ENCODE peak calls at places on chromosomes 6 and 20, in ten cellular contexts. One of them, this sample, is unnamed.

GRCh38 chr6:31559958-31560696 is 12.0 kb upstream of the LTA start:
- DNase-seq in AG10803: peak
- DNase-seq in fibroblast of pulmonary artery: peak
- DNase-seq in H1: no peak
- DNase-seq in heart right ventricle: peak
- DNase-seq in WERI-Rb-1: peak
- DNase-seq in thyroid gland: peak
- DNase-seq in body of pancreas: no peak
- DNase-seq in breast epithelium: no peak
- DNase-seq in IMR-90: peak
- DNase-seq in this sample: peak

GRCh38 chr20:819680-820327 is 13.7 kb upstream of the FAM110A start:
- DNase-seq in WERI-Rb-1: no peak
- DNase-seq in fibroblast of pulmonary artery: no peak
- DNase-seq in IMR-90: no peak
- DNase-seq in H1: no peak
- DNase-seq in AG10803: no peak
- DNase-seq in breast epithelium: no peak
- DNase-seq in thyroid gland: no peak
- DNase-seq in body of pancreas: no peak
- DNase-seq in heart right ventricle: no peak
- DNase-seq in this sample: no peak

GRCh38 chr6:158818580-158819212 is 472 bp downstream of the EZR start:
- DNase-seq in AG10803: peak
- DNase-seq in WERI-Rb-1: peak
- DNase-seq in thyroid gland: peak
- DNase-seq in body of pancreas: peak
- DNase-seq in H1: no peak
- DNase-seq in heart right ventricle: peak
- DNase-seq in breast epithelium: peak
- DNase-seq in fibroblast of pulmonary artery: peak
- DNase-seq in IMR-90: peak
- DNase-seq in this sample: peak

GRCh38 chr6:134549854-134550253 is 231.9 kb upstream of the SGK1 start:
- DNase-seq in IMR-90: no peak
- DNase-seq in AG10803: no peak
- DNase-seq in fibroblast of pulmonary artery: peak
- DNase-seq in body of pancreas: no peak
- DNase-seq in thyroid gland: no peak
- DNase-seq in heart right ventricle: no peak
- DNase-seq in breast epithelium: no peak
- DNase-seq in H1: no peak
- DNase-seq in WERI-Rb-1: no peak
- DNase-seq in this sample: no peak

GRCh38 chr6:89145461-89145961 is 344 bp upstream of the PM20D2 start:
- DNase-seq in fibroblast of pulmonary artery: peak
- DNase-seq in H1: no peak
- DNase-seq in breast epithelium: no peak
- DNase-seq in thyroid gland: no peak
- DNase-seq in WERI-Rb-1: no peak
- DNase-seq in AG10803: no peak
- DNase-seq in IMR-90: peak
- DNase-seq in body of pancreas: no peak
- DNase-seq in heart right ventricle: no peak
- DNase-seq in this sample: peak

GRCh38 chr6:141313986-141314385 is 818.7 kb upstream of the GJE1 start:
- DNase-seq in thyroid gland: no peak
- DNase-seq in AG10803: no peak
- DNase-seq in fibroblast of pulmonary artery: no peak
- DNase-seq in breast epithelium: no peak
- DNase-seq in body of pancreas: no peak
- DNase-seq in H1: no peak
- DNase-seq in heart right ventricle: no peak
- DNase-seq in WERI-Rb-1: no peak
- DNase-seq in IMR-90: no peak
- DNase-seq in this sample: no peak

GRCh38 chr6:71277926-71278594 is 10.6 kb upstream of the OGFRL1 start:
- DNase-seq in H1: no peak
- DNase-seq in body of pancreas: no peak
- DNase-seq in heart right ventricle: no peak
- DNase-seq in IMR-90: no peak
- DNase-seq in breast epithelium: no peak
- DNase-seq in fibroblast of pulmonary artery: no peak
- DNase-seq in WERI-Rb-1: no peak
- DNase-seq in AG10803: no peak
- DNase-seq in thyroid gland: no peak
- DNase-seq in this sample: no peak

GRCh38 chr6:14274016-14274415 is 156.4 kb downstream of the CD83 start:
- DNase-seq in fibroblast of pulmonary artery: no peak
- DNase-seq in AG10803: no peak
- DNase-seq in H1: no peak
- DNase-seq in IMR-90: no peak
- DNase-seq in breast epithelium: no peak
- DNase-seq in thyroid gland: no peak
- DNase-seq in heart right ventricle: no peak
- DNase-seq in body of pancreas: no peak
- DNase-seq in WERI-Rb-1: no peak
- DNase-seq in this sample: no peak

GRCh38 chr6:107601406-107601805 is 111.5 kb downstream of the SOBP start:
- DNase-seq in WERI-Rb-1: no peak
- DNase-seq in heart right ventricle: no peak
- DNase-seq in breast epithelium: no peak
- DNase-seq in IMR-90: no peak
- DNase-seq in body of pancreas: no peak
- DNase-seq in H1: no peak
- DNase-seq in thyroid gland: no peak
- DNase-seq in fibroblast of pulmonary artery: no peak
- DNase-seq in AG10803: no peak
- DNase-seq in this sample: no peak

GRCh38 chr6:107604549-107604948 is 114.6 kb downstream of the SOBP start:
- DNase-seq in heart right ventricle: no peak
- DNase-seq in thyroid gland: no peak
- DNase-seq in fibroblast of pulmonary artery: no peak
- DNase-seq in body of pancreas: no peak
- DNase-seq in WERI-Rb-1: no peak
- DNase-seq in IMR-90: no peak
- DNase-seq in AG10803: no peak
- DNase-seq in H1: no peak
- DNase-seq in breast epithelium: no peak
- DNase-seq in this sample: no peak

GRCh38 chr6:107600111-107600510 is 110.2 kb downstream of the SOBP start:
- DNase-seq in AG10803: no peak
- DNase-seq in breast epithelium: no peak
- DNase-seq in thyroid gland: no peak
- DNase-seq in IMR-90: no peak
- DNase-seq in fibroblast of pulmonary artery: no peak
- DNase-seq in H1: no peak
- DNase-seq in heart right ventricle: no peak
- DNase-seq in WERI-Rb-1: no peak
- DNase-seq in body of pancreas: no peak
- DNase-seq in this sample: no peak

GRCh38 chr6:107600936-107601335 is 111.0 kb downstream of the SOBP start:
- DNase-seq in thyroid gland: peak
- DNase-seq in WERI-Rb-1: no peak
- DNase-seq in heart right ventricle: no peak
- DNase-seq in body of pancreas: peak
- DNase-seq in breast epithelium: no peak
- DNase-seq in fibroblast of pulmonary artery: peak
- DNase-seq in IMR-90: peak
- DNase-seq in H1: no peak
- DNase-seq in AG10803: peak
- DNase-seq in this sample: no peak

DNA sequence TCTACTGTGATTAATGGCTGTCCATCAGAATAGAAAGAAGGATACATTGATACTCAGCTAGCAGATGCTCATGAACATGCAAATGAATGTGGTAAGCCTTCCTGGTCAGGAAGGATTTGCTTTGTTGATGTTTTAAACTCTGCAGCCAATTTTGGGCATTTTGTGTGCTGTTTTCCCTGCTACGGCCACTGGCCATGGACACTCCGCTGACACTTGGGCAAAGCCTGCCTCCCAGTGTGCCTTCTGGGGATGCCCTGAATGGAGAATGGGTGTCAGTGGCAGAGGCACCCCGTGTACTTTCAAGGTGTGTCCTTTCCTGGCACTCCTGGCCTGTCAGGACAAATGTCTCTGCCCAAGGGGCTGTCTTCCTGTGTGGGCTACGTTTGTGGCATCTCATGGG is 113.1 kb downstream of the SOBP start:
- DNase-seq in IMR-90: no peak
- DNase-seq in H1: no peak
- DNase-seq in AG10803: no peak
- DNase-seq in thyroid gland: no peak
- DNase-seq in WERI-Rb-1: peak
- DNase-seq in heart right ventricle: no peak
- DNase-seq in body of pancreas: no peak
- DNase-seq in breast epithelium: no peak
- DNase-seq in fibroblast of pulmonary artery: no peak
- DNase-seq in this sample: no peak
- TF ChIP-seq CTCF in IMR-90: no peak
- TF ChIP-seq CTCF in H1: no peak
- TF ChIP-seq CTCF in AG10803: no peak
- TF ChIP-seq CTCF in thyroid gland: no peak
- TF ChIP-seq CTCF in WERI-Rb-1: peak
- TF ChIP-seq CTCF in heart right ventricle: no peak
- TF ChIP-seq CTCF in body of pancreas: no peak
- TF ChIP-seq CTCF in breast epithelium: no peak
- TF ChIP-seq CTCF in fibroblast of pulmonary artery: no peak
- TF ChIP-seq CTCF in this sample: no peak

GRCh38 chr6:24568687-24569086 is 73.9 kb downstream of the ALDH5A1 start:
- DNase-seq in IMR-90: no peak
- DNase-seq in body of pancreas: no peak
- DNase-seq in AG10803: no peak
- DNase-seq in WERI-Rb-1: no peak
- DNase-seq in H1: no peak
- DNase-seq in heart right ventricle: no peak
- DNase-seq in fibroblast of pulmonary artery: no peak
- DNase-seq in breast epithelium: no peak
- DNase-seq in thyroid gland: no peak
- DNase-seq in this sample: no peak

GRCh38 chr6:24574809-24575208 is 71.2 kb downstream of the KIAA0319 start:
- DNase-seq in thyroid gland: no peak
- DNase-seq in H1: no peak
- DNase-seq in fibroblast of pulmonary artery: no peak
- DNase-seq in AG10803: no peak
- DNase-seq in heart right ventricle: no peak
- DNase-seq in IMR-90: no peak
- DNase-seq in WERI-Rb-1: no peak
- DNase-seq in body of pancreas: no peak
- DNase-seq in breast epithelium: no peak
- DNase-seq in this sample: peak

GRCh38 chr6:24576452-24576851 is 69.5 kb downstream of the KIAA0319 start:
- DNase-seq in heart right ventricle: no peak
- DNase-seq in WERI-Rb-1: no peak
- DNase-seq in AG10803: no peak
- DNase-seq in thyroid gland: no peak
- DNase-seq in body of pancreas: no peak
- DNase-seq in H1: no peak
- DNase-seq in IMR-90: no peak
- DNase-seq in fibroblast of pulmonary artery: no peak
- DNase-seq in breast epithelium: no peak
- DNase-seq in this sample: no peak

GRCh38 chr6:24569811-24570210 is 75.0 kb downstream of the ALDH5A1 start:
- DNase-seq in thyroid gland: no peak
- DNase-seq in H1: no peak
- DNase-seq in AG10803: no peak
- DNase-seq in heart right ventricle: no peak
- DNase-seq in breast epithelium: no peak
- DNase-seq in WERI-Rb-1: no peak
- DNase-seq in fibroblast of pulmonary artery: no peak
- DNase-seq in body of pancreas: no peak
- DNase-seq in IMR-90: no peak
- DNase-seq in this sample: no peak

DNA sequence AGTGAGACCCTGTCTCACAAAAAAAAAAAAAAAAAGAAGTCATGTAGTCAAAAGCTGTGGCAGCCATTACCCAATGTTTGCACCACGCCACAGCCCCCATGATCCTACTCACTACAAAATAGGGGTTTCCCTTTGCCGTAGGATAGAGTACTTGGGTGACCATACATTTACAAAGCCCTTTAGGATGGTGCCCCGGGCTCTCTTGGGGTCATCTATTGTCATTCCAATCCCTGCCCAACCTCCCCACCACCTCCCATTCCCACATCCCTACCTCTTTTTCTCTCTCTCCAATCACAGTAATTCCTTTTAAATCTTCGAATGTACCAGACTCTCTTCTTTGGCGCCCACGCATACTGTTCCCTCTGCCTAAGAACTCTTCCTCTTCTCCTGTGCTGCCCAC is 74.6 kb downstream of the KIAA0319 start:
- DNase-seq in H1: no peak
- DNase-seq in WERI-Rb-1: no peak
- DNase-seq in fibroblast of pulmonary artery: no peak
- DNase-seq in IMR-90: no peak
- DNase-seq in thyroid gland: no peak
- DNase-seq in AG10803: no peak
- DNase-seq in body of pancreas: no peak
- DNase-seq in breast epithelium: no peak
- DNase-seq in heart right ventricle: no peak
- DNase-seq in this sample: no peak
- TF ChIP-seq CTCF in H1: no peak
- TF ChIP-seq CTCF in WERI-Rb-1: no peak
- TF ChIP-seq CTCF in fibroblast of pulmonary artery: no peak
- TF ChIP-seq CTCF in IMR-90: no peak
- TF ChIP-seq CTCF in thyroid gland: no peak
- TF ChIP-seq CTCF in AG10803: no peak
- TF ChIP-seq CTCF in body of pancreas: no peak
- TF ChIP-seq CTCF in breast epithelium: no peak
- TF ChIP-seq CTCF in heart right ventricle: no peak
- TF ChIP-seq CTCF in this sample: no peak

DNA sequence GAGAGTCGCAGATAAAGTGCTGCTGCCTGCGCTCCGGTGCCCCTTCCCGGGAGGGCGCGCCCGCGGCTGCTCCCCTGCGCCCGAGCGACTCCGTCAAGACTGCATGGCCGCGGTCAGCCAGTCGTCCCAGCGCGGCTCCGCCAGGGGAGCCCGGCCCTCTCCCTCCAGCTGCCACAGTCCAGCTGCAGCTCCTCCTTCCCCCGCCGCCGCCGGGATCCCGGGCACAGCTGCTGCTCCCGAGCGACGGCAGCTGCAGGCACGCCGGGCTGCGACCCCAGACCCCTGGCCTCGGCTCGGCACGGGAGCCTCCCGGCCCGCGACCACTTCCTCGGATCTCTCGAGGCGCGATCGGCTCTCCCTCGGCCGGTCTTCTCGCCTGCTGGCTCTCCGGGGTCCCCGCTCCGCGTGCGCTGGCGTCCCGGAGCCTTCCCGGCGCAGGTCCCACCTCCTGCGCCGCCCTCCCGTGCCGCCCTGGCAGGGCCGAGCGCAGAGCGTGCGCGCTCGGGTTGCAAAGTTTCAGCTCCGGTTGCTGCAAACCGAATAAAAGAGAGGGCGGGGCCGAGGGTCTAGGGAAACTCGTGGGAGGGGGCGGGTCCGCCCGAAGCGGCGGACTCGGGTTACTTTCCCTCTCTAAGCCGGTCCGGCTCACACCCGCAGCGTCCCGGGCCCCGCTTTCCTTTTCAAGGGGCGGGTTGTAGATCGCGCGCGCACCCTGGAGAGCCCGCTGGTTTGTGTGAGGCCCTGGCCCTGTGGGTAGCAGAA is at the start of gene CNKSR3:
- DNase-seq in breast epithelium: peak
- DNase-seq in heart right ventricle: peak
- DNase-seq in AG10803: peak
- DNase-seq in WERI-Rb-1: peak
- DNase-seq in IMR-90: peak
- DNase-seq in thyroid gland: peak
- DNase-seq in H1: peak
- DNase-seq in fibroblast of pulmonary artery: peak
- DNase-seq in body of pancreas: peak
- DNase-seq in this sample: peak
- TF ChIP-seq CTCF in breast epithelium: no peak
- TF ChIP-seq CTCF in heart right ventricle: no peak
- TF ChIP-seq CTCF in AG10803: peak
- TF ChIP-seq CTCF in WERI-Rb-1: peak
- TF ChIP-seq CTCF in IMR-90: peak
- TF ChIP-seq CTCF in thyroid gland: no peak
- TF ChIP-seq CTCF in H1: no peak
- TF ChIP-seq CTCF in fibroblast of pulmonary artery: no peak
- TF ChIP-seq CTCF in body of pancreas: peak
- TF ChIP-seq CTCF in this sample: no peak

DNA sequence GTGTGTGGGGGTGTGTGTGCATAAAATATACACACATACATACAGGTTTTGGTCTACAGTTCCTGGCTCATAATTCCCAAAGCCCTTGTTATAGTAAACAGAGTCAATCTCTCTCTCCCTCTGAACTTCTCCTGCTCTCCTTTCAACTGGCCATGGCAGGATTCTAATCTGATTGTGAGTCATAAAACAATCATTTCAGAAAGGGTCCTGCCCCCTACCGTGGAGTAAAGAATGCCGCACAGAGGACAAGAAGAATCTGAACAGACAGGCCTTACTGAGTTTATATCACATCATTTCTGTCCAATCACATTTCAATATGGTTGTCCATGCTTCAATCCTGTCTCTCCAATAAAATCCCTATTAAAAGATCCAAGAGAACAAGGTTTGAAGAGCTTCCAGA is 416.9 kb downstream of the FRK start:
- DNase-seq in IMR-90: peak
- DNase-seq in fibroblast of pulmonary artery: peak
- DNase-seq in heart right ventricle: no peak
- DNase-seq in H1: no peak
- DNase-seq in WERI-Rb-1: no peak
- DNase-seq in breast epithelium: no peak
- DNase-seq in body of pancreas: no peak
- DNase-seq in AG10803: peak
- DNase-seq in thyroid gland: no peak
- DNase-seq in this sample: no peak
- TF ChIP-seq CTCF in IMR-90: peak
- TF ChIP-seq CTCF in fibroblast of pulmonary artery: no peak
- TF ChIP-seq CTCF in heart right ventricle: no peak
- TF ChIP-seq CTCF in H1: no peak
- TF ChIP-seq CTCF in WERI-Rb-1: no peak
- TF ChIP-seq CTCF in breast epithelium: no peak
- TF ChIP-seq CTCF in body of pancreas: no peak
- TF ChIP-seq CTCF in AG10803: peak
- TF ChIP-seq CTCF in thyroid gland: no peak
- TF ChIP-seq CTCF in this sample: no peak